ENCODE peak calls at places on chromosomes 12 and 14, in four cellular contexts. F is lung, I is anterior cingulate cortex, W is endothelial cell. K is an unnamed sample.

GRCh38 chr12:1473418-1473817 is 121.0 kb downstream of the FBXL14 start:
- DNase-seq in I (no peak), F (no peak), W (no peak), K (no peak)

GRCh38 chr12:16939871-16940306 is 333.9 kb upstream of the LMO3 start:
- DNase-seq in I (no peak), F (peak; percentile 62), W (peak; percentile 64), K (no peak)

GRCh38 chr12:112430929-112431328 is 12.2 kb downstream of the PTPN11 start:
- DNase-seq in W (no peak), F (no peak), I (no peak), K (no peak)

GRCh38 chr12:10169094-10169493 is 2.8 kb downstream of the OLR1 start:
- DNase-seq in W (no peak), F (no peak), I (no peak), K (no peak)

GRCh38 chr12:82299617-82300016 is 58.6 kb downstream of the CCDC59 start:
- DNase-seq in W (no peak), F (no peak), I (no peak), K (no peak)

GRCh38 chr12:77433799-77434198 is 368.4 kb upstream of the E2F7 start:
- DNase-seq in F (no peak), W (no peak), I (no peak), K (no peak)

GRCh38 chr12:26097046-26097878 is 27.6 kb downstream of the BHLHE41 start:
- DNase-seq in I (no peak), F (peak; percentile 70), W (peak; percentile 71), K (peak; percentile 87)

GRCh38 chr14:85358136-85358785 is 171.7 kb upstream of the FLRT2 start:
- DNase-seq in W (no peak), F (no peak), I (no peak), K (no peak)

GRCh38 chr12:93514853-93515252 is 47.5 kb downstream of the MRPL42 start:
- DNase-seq in I (no peak), F (no peak), W (no peak), K (no peak)

GRCh38 chr14:101225116-101225728 is 321.7 kb upstream of the RTL1 start:
- DNase-seq in F (no peak), I (no peak), W (no peak), K (no peak)

GRCh38 chr12:106898001-106898966 is 57.4 kb upstream of the TMEM263 start:
- DNase-seq in I (peak; percentile 3), W (no peak), F (no peak), K (peak; percentile 38)

GRCh38 chr12:52401926-52402325 is 4.2 kb downstream of the KRT82 start:
- DNase-seq in I (no peak), F (no peak), W (no peak), K (no peak)

GRCh38 chr12:87427770-87428169 is 601.4 kb downstream of the C12orf50 start:
- DNase-seq in W (no peak), I (no peak), F (no peak), K (no peak)

GRCh38 chr14:73738518-73739173 is 24.5 kb upstream of the PNMA1 start:
- DNase-seq in W (no peak), I (no peak), F (no peak), K (no peak)

GRCh38 chr14:91333640-91334039 is 84.0 kb downstream of the CCDC88C start:
- DNase-seq in I (no peak), W (no peak), F (no peak), K (no peak)

GRCh38 chr12:94070520-94070919 is 77.9 kb upstream of the PLXNC1 start:
- DNase-seq in I (no peak), F (no peak), W (no peak), K (no peak)

GRCh38 chr14:74663884-74664283 is 49.0 kb downstream of the AREL1 start:
- DNase-seq in W (no peak), F (no peak), I (no peak), K (no peak)

GRCh38 chr12:14238224-14238792 is 127.2 kb upstream of the ATF7IP start:
- DNase-seq in I (no peak), F (no peak), W (no peak), K (peak; percentile 25)

GRCh38 chr12:92492291-92492690 is 210.5 kb upstream of the PLEKHG7 start:
- DNase-seq in F (no peak), I (no peak), W (no peak), K (no peak)